ENCODE peak calls at places on chromosomes 12 and 14, in eight cellular contexts. One of them, this sample, is unnamed.
A peak's percentile ranks its signal among the peaks of the same experiment; 100 is the strongest.

GRCh38 chr14:68241862-68242490 is 422.4 kb downstream of the RAD51B start:
- DNase-seq in testis: no peak
- DNase-seq in dorsolateral prefrontal cortex: no peak
- DNase-seq in stomach: no peak
- DNase-seq in H9: no peak
- DNase-seq in AG04450: no peak
- DNase-seq in mesendoderm: no peak
- DNase-seq in MG63: no peak
- DNase-seq in this sample: no peak

GRCh38 chr14:74478996-74479635 is 14.0 kb downstream of the NPC2 start:
- DNase-seq in testis: no peak
- DNase-seq in dorsolateral prefrontal cortex: no peak
- DNase-seq in stomach: no peak
- DNase-seq in H9: no peak
- DNase-seq in AG04450: no peak
- DNase-seq in mesendoderm: peak; percentile 75
- DNase-seq in MG63: no peak
- DNase-seq in this sample: no peak

GRCh38 chr14:74207943-74208342 is 31.3 kb upstream of the VSX2 start:
- DNase-seq in testis: no peak
- DNase-seq in dorsolateral prefrontal cortex: no peak
- DNase-seq in stomach: no peak
- DNase-seq in H9: peak; percentile 43
- DNase-seq in AG04450: no peak
- DNase-seq in mesendoderm: peak; percentile 59
- DNase-seq in MG63: no peak
- DNase-seq in this sample: no peak

GRCh38 chr12:54680374-54680773 is 32.2 kb upstream of the DCD start:
- DNase-seq in testis: no peak
- DNase-seq in dorsolateral prefrontal cortex: no peak
- DNase-seq in stomach: peak; percentile 37
- DNase-seq in H9: peak; percentile 89
- DNase-seq in AG04450: no peak
- DNase-seq in mesendoderm: peak; percentile 82
- DNase-seq in MG63: peak; percentile 33
- DNase-seq in this sample: peak; percentile 27

GRCh38 chr14:45678163-45678562 is 425.2 kb upstream of the MIS18BP1 start:
- DNase-seq in testis: no peak
- DNase-seq in dorsolateral prefrontal cortex: no peak
- DNase-seq in stomach: no peak
- DNase-seq in H9: no peak
- DNase-seq in AG04450: no peak
- DNase-seq in mesendoderm: no peak
- DNase-seq in MG63: no peak
- DNase-seq in this sample: no peak

GRCh38 chr14:99561827-99562226 is 42.2 kb downstream of the CCDC85C start:
- DNase-seq in testis: no peak
- DNase-seq in dorsolateral prefrontal cortex: no peak
- DNase-seq in stomach: no peak
- DNase-seq in H9: no peak
- DNase-seq in AG04450: no peak
- DNase-seq in mesendoderm: no peak
- DNase-seq in MG63: no peak
- DNase-seq in this sample: no peak

GRCh38 chr14:51668870-51669269 is 17.2 kb downstream of the FRMD6 start:
- DNase-seq in testis: no peak
- DNase-seq in dorsolateral prefrontal cortex: no peak
- DNase-seq in stomach: no peak
- DNase-seq in H9: no peak
- DNase-seq in AG04450: no peak
- DNase-seq in mesendoderm: no peak
- DNase-seq in MG63: no peak
- DNase-seq in this sample: no peak

GRCh38 chr12:3727877-3728632 is 24.9 kb downstream of the CRACR2A start:
- DNase-seq in testis: no peak
- DNase-seq in dorsolateral prefrontal cortex: no peak
- DNase-seq in stomach: no peak
- DNase-seq in H9: no peak
- DNase-seq in AG04450: peak; percentile 15
- DNase-seq in mesendoderm: peak; percentile 44
- DNase-seq in MG63: no peak
- DNase-seq in this sample: peak; percentile 51

GRCh38 chr12:44015333-44015941 is 179.6 kb downstream of the TMEM117 start:
- DNase-seq in testis: no peak
- DNase-seq in dorsolateral prefrontal cortex: no peak
- DNase-seq in stomach: no peak
- DNase-seq in H9: no peak
- DNase-seq in AG04450: peak; percentile 8
- DNase-seq in mesendoderm: peak; percentile 60
- DNase-seq in MG63: no peak
- DNase-seq in this sample: peak; percentile 6

GRCh38 chr14:55731881-55732498 is 152.0 kb downstream of the KTN1 start:
- DNase-seq in testis: peak; percentile 69
- DNase-seq in dorsolateral prefrontal cortex: peak; percentile 8
- DNase-seq in stomach: peak; percentile 62
- DNase-seq in H9: peak; percentile 44
- DNase-seq in AG04450: no peak
- DNase-seq in mesendoderm: peak; percentile 43
- DNase-seq in MG63: no peak
- DNase-seq in this sample: peak; percentile 48

GRCh38 chr12:177336-177979 is 36.5 kb downstream of the SLC6A12 start:
- DNase-seq in testis: no peak
- DNase-seq in dorsolateral prefrontal cortex: no peak
- DNase-seq in stomach: no peak
- DNase-seq in H9: no peak
- DNase-seq in AG04450: no peak
- DNase-seq in mesendoderm: no peak
- DNase-seq in MG63: no peak
- DNase-seq in this sample: no peak

GRCh38 chr12:105523164-105524057 is 192.9 kb downstream of the C12orf75 start:
- DNase-seq in testis: peak; percentile 50
- DNase-seq in dorsolateral prefrontal cortex: no peak
- DNase-seq in stomach: no peak
- DNase-seq in H9: no peak
- DNase-seq in AG04450: peak; percentile 74
- DNase-seq in mesendoderm: no peak
- DNase-seq in MG63: peak; percentile 74
- DNase-seq in this sample: peak; percentile 86

GRCh38 chr12:28824849-28825248 is 324.2 kb upstream of the FAR2 start:
- DNase-seq in testis: no peak
- DNase-seq in dorsolateral prefrontal cortex: no peak
- DNase-seq in stomach: no peak
- DNase-seq in H9: no peak
- DNase-seq in AG04450: no peak
- DNase-seq in mesendoderm: no peak
- DNase-seq in MG63: no peak
- DNase-seq in this sample: no peak

GRCh38 chr14:69763761-69764510 is 3.0 kb upstream of the SRSF5 start:
- DNase-seq in testis: no peak
- DNase-seq in dorsolateral prefrontal cortex: no peak
- DNase-seq in stomach: no peak
- DNase-seq in H9: no peak
- DNase-seq in AG04450: no peak
- DNase-seq in mesendoderm: no peak
- DNase-seq in MG63: no peak
- DNase-seq in this sample: peak; percentile 9

GRCh38 chr12:124694250-124694649 is 126.8 kb upstream of the NCOR2 start:
- DNase-seq in testis: no peak
- DNase-seq in dorsolateral prefrontal cortex: no peak
- DNase-seq in stomach: no peak
- DNase-seq in H9: no peak
- DNase-seq in AG04450: no peak
- DNase-seq in mesendoderm: no peak
- DNase-seq in MG63: no peak
- DNase-seq in this sample: no peak

GRCh38 chr14:45810152-45810872 is 557.3 kb upstream of the MIS18BP1 start:
- DNase-seq in testis: no peak
- DNase-seq in dorsolateral prefrontal cortex: no peak
- DNase-seq in stomach: no peak
- DNase-seq in H9: no peak
- DNase-seq in AG04450: no peak
- DNase-seq in mesendoderm: peak; percentile 40
- DNase-seq in MG63: no peak
- DNase-seq in this sample: no peak

GRCh38 chr12:94418517-94418916 is 41.1 kb downstream of the CEP83 start:
- DNase-seq in testis: no peak
- DNase-seq in dorsolateral prefrontal cortex: no peak
- DNase-seq in stomach: no peak
- DNase-seq in H9: no peak
- DNase-seq in AG04450: no peak
- DNase-seq in mesendoderm: no peak
- DNase-seq in MG63: no peak
- DNase-seq in this sample: no peak

GRCh38 chr12:57621497-57622292 is 10.5 kb downstream of the ARHGEF25 start:
- DNase-seq in testis: peak; percentile 73
- DNase-seq in dorsolateral prefrontal cortex: peak; percentile 61
- DNase-seq in stomach: peak; percentile 62
- DNase-seq in H9: peak; percentile 76
- DNase-seq in AG04450: no peak
- DNase-seq in mesendoderm: peak; percentile 57
- DNase-seq in MG63: peak; percentile 31
- DNase-seq in this sample: no peak

GRCh38 chr12:57624441-57625220 is 8.4 kb downstream of the B4GALNT1 start:
- DNase-seq in testis: no peak
- DNase-seq in dorsolateral prefrontal cortex: no peak
- DNase-seq in stomach: no peak
- DNase-seq in H9: no peak
- DNase-seq in AG04450: no peak
- DNase-seq in mesendoderm: no peak
- DNase-seq in MG63: no peak
- DNase-seq in this sample: no peak

GRCh38 chr12:57622293-57623245 is 10.4 kb downstream of the B4GALNT1 start:
- DNase-seq in testis: no peak
- DNase-seq in dorsolateral prefrontal cortex: no peak
- DNase-seq in stomach: no peak
- DNase-seq in H9: no peak
- DNase-seq in AG04450: no peak
- DNase-seq in mesendoderm: no peak
- DNase-seq in MG63: no peak
- DNase-seq in this sample: no peak

GRCh38 chr12:57623811-57624390 is 9.1 kb downstream of the B4GALNT1 start:
- DNase-seq in testis: no peak
- DNase-seq in dorsolateral prefrontal cortex: no peak
- DNase-seq in stomach: no peak
- DNase-seq in H9: no peak
- DNase-seq in AG04450: no peak
- DNase-seq in mesendoderm: no peak
- DNase-seq in MG63: no peak
- DNase-seq in this sample: no peak

GRCh38 chr12:57623385-57623784 is 9.6 kb downstream of the B4GALNT1 start:
- DNase-seq in testis: no peak
- DNase-seq in dorsolateral prefrontal cortex: no peak
- DNase-seq in stomach: no peak
- DNase-seq in H9: no peak
- DNase-seq in AG04450: no peak
- DNase-seq in mesendoderm: no peak
- DNase-seq in MG63: no peak
- DNase-seq in this sample: no peak
- H3K27me3 ChIP-seq in testis: no peaks in the 10 kb centered on the region
- H3K27me3 ChIP-seq in dorsolateral prefrontal cortex: peaks cover 15% of the 10 kb centered on the region
- H3K27me3 ChIP-seq in stomach: peaks cover 3% of the 10 kb centered on the region
- H3K27me3 ChIP-seq in H9: peaks cover 95% of the 10 kb centered on the region
- H3K27me3 ChIP-seq in AG04450: peaks cover 62% of the 10 kb centered on the region
- H3K27me3 ChIP-seq in mesendoderm: peaks cover 83% of the 10 kb centered on the region
- H3K27me3 ChIP-seq in MG63: no peaks in the 10 kb centered on the region
- H3K27me3 ChIP-seq in this sample: peaks cover 41% of the 10 kb centered on the region

DNA sequence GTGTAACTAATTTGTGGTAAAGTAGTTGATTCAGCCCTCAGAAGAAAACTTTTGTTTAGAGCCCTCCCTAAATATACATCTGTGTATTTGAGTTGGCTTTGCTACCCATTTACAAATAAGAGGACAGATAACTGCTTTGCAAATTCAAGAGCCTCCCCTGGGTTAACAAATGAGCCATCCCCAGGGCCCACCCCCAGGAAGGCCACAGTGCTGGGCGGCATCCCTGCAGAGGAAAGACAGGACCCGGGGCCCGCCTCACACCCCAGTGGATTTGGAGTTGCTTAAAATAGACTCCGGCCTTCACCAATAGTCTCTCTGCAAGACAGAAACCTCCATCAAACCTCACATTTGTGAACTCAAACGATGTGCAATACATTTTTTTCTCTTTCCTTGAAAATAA is 2.7 kb downstream of the FZD10 start:
- DNase-seq in testis: no peak
- DNase-seq in dorsolateral prefrontal cortex: no peak
- DNase-seq in stomach: peak; percentile 20
- DNase-seq in H9: peak; percentile 87
- DNase-seq in AG04450: no peak
- DNase-seq in mesendoderm: no peak
- DNase-seq in MG63: no peak
- DNase-seq in this sample: no peak
- H3K27me3 ChIP-seq in testis: no peaks in the 10 kb centered on the region
- H3K27me3 ChIP-seq in dorsolateral prefrontal cortex: peaks cover 88% of the 10 kb centered on the region
- H3K27me3 ChIP-seq in stomach: peaks cover 17% of the 10 kb centered on the region
- H3K27me3 ChIP-seq in H9: peaks cover 79% of the 10 kb centered on the region
- H3K27me3 ChIP-seq in AG04450: peaks cover 2% of the 10 kb centered on the region
- H3K27me3 ChIP-seq in mesendoderm: peaks cover 54% of the 10 kb centered on the region
- H3K27me3 ChIP-seq in MG63: peaks cover 26% of the 10 kb centered on the region
- H3K27me3 ChIP-seq in this sample: peaks cover 47% of the 10 kb centered on the region

DNA sequence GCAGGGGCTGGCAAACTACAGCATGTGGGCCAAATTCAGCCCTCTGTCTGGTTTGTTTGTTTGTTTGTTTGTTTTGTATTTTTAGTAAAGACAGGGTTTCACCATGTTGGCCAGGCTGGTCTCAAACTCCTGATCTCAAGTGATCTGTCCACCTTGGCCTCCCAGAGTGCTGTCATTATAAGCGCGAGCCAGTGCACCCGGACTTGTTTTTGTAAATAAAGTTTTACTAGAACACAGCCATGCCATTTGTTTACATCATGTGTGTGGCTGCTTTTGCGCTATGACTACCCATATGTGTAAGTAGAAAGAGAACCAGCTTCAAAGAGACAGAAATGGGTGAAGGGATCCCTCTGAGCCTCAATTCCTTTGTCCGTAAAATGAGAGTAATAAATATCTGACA is 33.3 kb downstream of the CAMKK2 start:
- DNase-seq in testis: no peak
- DNase-seq in dorsolateral prefrontal cortex: no peak
- DNase-seq in stomach: no peak
- DNase-seq in H9: no peak
- DNase-seq in AG04450: no peak
- DNase-seq in mesendoderm: no peak
- DNase-seq in MG63: no peak
- DNase-seq in this sample: no peak
- H3K27me3 ChIP-seq in testis: no peaks in the 10 kb centered on the region
- H3K27me3 ChIP-seq in dorsolateral prefrontal cortex: no peaks in the 10 kb centered on the region
- H3K27me3 ChIP-seq in stomach: no peaks in the 10 kb centered on the region
- H3K27me3 ChIP-seq in H9: no peaks in the 10 kb centered on the region
- H3K27me3 ChIP-seq in AG04450: no peaks in the 10 kb centered on the region
- H3K27me3 ChIP-seq in mesendoderm: no peaks in the 10 kb centered on the region
- H3K27me3 ChIP-seq in MG63: no peaks in the 10 kb centered on the region
- H3K27me3 ChIP-seq in this sample: no peaks in the 10 kb centered on the region

DNA sequence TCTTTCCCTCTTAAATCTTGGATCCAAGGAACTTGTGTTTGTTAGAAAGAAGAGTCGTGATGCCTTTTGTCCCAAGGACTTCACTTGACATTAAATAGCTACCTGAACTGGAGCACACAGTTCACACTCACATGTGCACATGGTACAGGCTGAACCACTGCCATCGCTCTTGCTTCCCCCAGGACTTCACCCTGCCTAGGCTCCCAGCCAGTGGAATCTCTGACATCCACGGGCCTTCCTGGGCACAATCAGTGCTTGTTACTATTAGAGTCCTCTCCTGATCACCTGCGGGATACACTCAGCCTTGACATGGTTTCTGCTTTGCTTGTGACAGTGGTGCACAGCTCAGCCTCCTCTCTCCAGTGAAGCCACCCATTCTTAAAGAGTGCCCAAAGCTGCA is 49.1 kb upstream of the KCNA5 start:
- DNase-seq in testis: no peak
- DNase-seq in dorsolateral prefrontal cortex: no peak
- DNase-seq in stomach: no peak
- DNase-seq in H9: no peak
- DNase-seq in AG04450: no peak
- DNase-seq in mesendoderm: no peak
- DNase-seq in MG63: no peak
- DNase-seq in this sample: no peak
- H3K27me3 ChIP-seq in testis: no peaks in the 10 kb centered on the region
- H3K27me3 ChIP-seq in dorsolateral prefrontal cortex: no peaks in the 10 kb centered on the region
- H3K27me3 ChIP-seq in stomach: no peaks in the 10 kb centered on the region
- H3K27me3 ChIP-seq in H9: no peaks in the 10 kb centered on the region
- H3K27me3 ChIP-seq in AG04450: peaks cover 17% of the 10 kb centered on the region
- H3K27me3 ChIP-seq in mesendoderm: no peaks in the 10 kb centered on the region
- H3K27me3 ChIP-seq in MG63: no peaks in the 10 kb centered on the region
- H3K27me3 ChIP-seq in this sample: peaks cover 4% of the 10 kb centered on the region